ENCODE peak calls at places on chromosomes 4 and X, in eight cellular contexts. One of them, this sample, is unnamed.

GRCh38 chr4:148415500-148415899 is 26.7 kb downstream of the NR3C2 start:
- DNase-seq in left ventricle myocardium superior: no peak
- DNase-seq in hippocampal formation: peak; percentile 51
- DNase-seq in CD8-positive, alpha-beta memory T cell: no peak
- DNase-seq in OCI-LY7: peak; percentile 12
- DNase-seq in stimulated activated CD8-positive, alpha-beta memory T cell treated with anti-CD3 and anti-CD28 coated beads, Interleukin-2, amount 100 ng/mL, for 48 hours: no peak
- DNase-seq in GM13976: no peak
- DNase-seq in AG08395: no peak
- DNase-seq in this sample: no peak

GRCh38 chr4:168515222-168516011 is 18.6 kb downstream of the PALLD start:
- DNase-seq in GM13976: no peak
- DNase-seq in hippocampal formation: no peak
- DNase-seq in stimulated activated CD8-positive, alpha-beta memory T cell treated with anti-CD3 and anti-CD28 coated beads, Interleukin-2, amount 100 ng/mL, for 48 hours: no peak
- DNase-seq in left ventricle myocardium superior: peak; percentile 54
- DNase-seq in CD8-positive, alpha-beta memory T cell: no peak
- DNase-seq in AG08395: peak; percentile 6
- DNase-seq in OCI-LY7: no peak
- DNase-seq in this sample: no peak

GRCh38 chr4:179196511-179196910 is 1754.3 kb upstream of the AGA start:
- DNase-seq in CD8-positive, alpha-beta memory T cell: no peak
- DNase-seq in GM13976: no peak
- DNase-seq in OCI-LY7: no peak
- DNase-seq in AG08395: no peak
- DNase-seq in stimulated activated CD8-positive, alpha-beta memory T cell treated with anti-CD3 and anti-CD28 coated beads, Interleukin-2, amount 100 ng/mL, for 48 hours: no peak
- DNase-seq in left ventricle myocardium superior: no peak
- DNase-seq in hippocampal formation: no peak
- DNase-seq in this sample: no peak

GRCh38 chrX:128759745-128760144 is 707.5 kb upstream of the ACTRT1 start:
- DNase-seq in stimulated activated CD8-positive, alpha-beta memory T cell treated with anti-CD3 and anti-CD28 coated beads, Interleukin-2, amount 100 ng/mL, for 48 hours: no peak
- DNase-seq in left ventricle myocardium superior: no peak
- DNase-seq in AG08395: no peak
- DNase-seq in OCI-LY7: no peak
- DNase-seq in hippocampal formation: no peak
- DNase-seq in CD8-positive, alpha-beta memory T cell: no peak
- DNase-seq in GM13976: no peak
- DNase-seq in this sample: no peak

GRCh38 chrX:53280703-53281320 is 572 bp downstream of the IQSEC2 start:
- DNase-seq in CD8-positive, alpha-beta memory T cell: no peak
- DNase-seq in AG08395: peak; percentile 31
- DNase-seq in hippocampal formation: no peak
- DNase-seq in GM13976: no peak
- DNase-seq in OCI-LY7: no peak
- DNase-seq in left ventricle myocardium superior: peak; percentile 85
- DNase-seq in stimulated activated CD8-positive, alpha-beta memory T cell treated with anti-CD3 and anti-CD28 coated beads, Interleukin-2, amount 100 ng/mL, for 48 hours: no peak
- DNase-seq in this sample: no peak

GRCh38 chrX:115330498-115331138 is 41.1 kb downstream of the LUZP4 start:
- DNase-seq in hippocampal formation: peak; percentile 73
- DNase-seq in GM13976: peak; percentile 60
- DNase-seq in left ventricle myocardium superior: peak; percentile 19
- DNase-seq in CD8-positive, alpha-beta memory T cell: no peak
- DNase-seq in OCI-LY7: peak; percentile 11
- DNase-seq in AG08395: peak; percentile 82
- DNase-seq in stimulated activated CD8-positive, alpha-beta memory T cell treated with anti-CD3 and anti-CD28 coated beads, Interleukin-2, amount 100 ng/mL, for 48 hours: no peak
- DNase-seq in this sample: peak; percentile 4

GRCh38 chrX:98523026-98523425 is 1639.3 kb downstream of the RPA4 start:
- DNase-seq in hippocampal formation: no peak
- DNase-seq in GM13976: no peak
- DNase-seq in stimulated activated CD8-positive, alpha-beta memory T cell treated with anti-CD3 and anti-CD28 coated beads, Interleukin-2, amount 100 ng/mL, for 48 hours: no peak
- DNase-seq in left ventricle myocardium superior: no peak
- DNase-seq in AG08395: no peak
- DNase-seq in OCI-LY7: no peak
- DNase-seq in CD8-positive, alpha-beta memory T cell: no peak
- DNase-seq in this sample: no peak

GRCh38 chr4:169142906-169143305 is 127.8 kb downstream of the SH3RF1 start:
- DNase-seq in CD8-positive, alpha-beta memory T cell: no peak
- DNase-seq in AG08395: no peak
- DNase-seq in left ventricle myocardium superior: no peak
- DNase-seq in GM13976: no peak
- DNase-seq in hippocampal formation: no peak
- DNase-seq in stimulated activated CD8-positive, alpha-beta memory T cell treated with anti-CD3 and anti-CD28 coated beads, Interleukin-2, amount 100 ng/mL, for 48 hours: no peak
- DNase-seq in OCI-LY7: no peak
- DNase-seq in this sample: no peak

GRCh38 chrX:78708830-78709229 is 38.7 kb upstream of the LPAR4 start:
- DNase-seq in CD8-positive, alpha-beta memory T cell: no peak
- DNase-seq in stimulated activated CD8-positive, alpha-beta memory T cell treated with anti-CD3 and anti-CD28 coated beads, Interleukin-2, amount 100 ng/mL, for 48 hours: no peak
- DNase-seq in left ventricle myocardium superior: no peak
- DNase-seq in OCI-LY7: no peak
- DNase-seq in GM13976: no peak
- DNase-seq in AG08395: no peak
- DNase-seq in hippocampal formation: no peak
- DNase-seq in this sample: no peak

GRCh38 chrX:70554523-70554922 is 109.9 kb downstream of the DLG3 start:
- DNase-seq in OCI-LY7: no peak
- DNase-seq in hippocampal formation: peak; percentile 1
- DNase-seq in stimulated activated CD8-positive, alpha-beta memory T cell treated with anti-CD3 and anti-CD28 coated beads, Interleukin-2, amount 100 ng/mL, for 48 hours: no peak
- DNase-seq in left ventricle myocardium superior: no peak
- DNase-seq in AG08395: no peak
- DNase-seq in CD8-positive, alpha-beta memory T cell: no peak
- DNase-seq in GM13976: no peak
- DNase-seq in this sample: no peak

GRCh38 chrX:105190252-105190853 is 30.1 kb downstream of the TEX13A start:
- DNase-seq in AG08395: peak; percentile 9
- DNase-seq in OCI-LY7: peak; percentile 9
- DNase-seq in CD8-positive, alpha-beta memory T cell: no peak
- DNase-seq in left ventricle myocardium superior: no peak
- DNase-seq in hippocampal formation: peak; percentile 10
- DNase-seq in GM13976: peak; percentile 17
- DNase-seq in stimulated activated CD8-positive, alpha-beta memory T cell treated with anti-CD3 and anti-CD28 coated beads, Interleukin-2, amount 100 ng/mL, for 48 hours: no peak
- DNase-seq in this sample: no peak

GRCh38 chrX:11791090-11791489 is 33.1 kb downstream of the MSL3 start:
- DNase-seq in GM13976: no peak
- DNase-seq in stimulated activated CD8-positive, alpha-beta memory T cell treated with anti-CD3 and anti-CD28 coated beads, Interleukin-2, amount 100 ng/mL, for 48 hours: no peak
- DNase-seq in AG08395: no peak
- DNase-seq in OCI-LY7: no peak
- DNase-seq in hippocampal formation: no peak
- DNase-seq in CD8-positive, alpha-beta memory T cell: no peak
- DNase-seq in left ventricle myocardium superior: no peak
- DNase-seq in this sample: no peak

GRCh38 chr4:139907001-139907809 is 241.6 kb downstream of the MGST2 start:
- DNase-seq in CD8-positive, alpha-beta memory T cell: no peak
- DNase-seq in OCI-LY7: no peak
- DNase-seq in left ventricle myocardium superior: no peak
- DNase-seq in hippocampal formation: no peak
- DNase-seq in AG08395: no peak
- DNase-seq in GM13976: no peak
- DNase-seq in stimulated activated CD8-positive, alpha-beta memory T cell treated with anti-CD3 and anti-CD28 coated beads, Interleukin-2, amount 100 ng/mL, for 48 hours: no peak
- DNase-seq in this sample: no peak

GRCh38 chr4:81207793-81208192 is 7.2 kb downstream of the PRKG2 start:
- DNase-seq in GM13976: no peak
- DNase-seq in CD8-positive, alpha-beta memory T cell: no peak
- DNase-seq in OCI-LY7: no peak
- DNase-seq in left ventricle myocardium superior: no peak
- DNase-seq in AG08395: peak; percentile 85
- DNase-seq in stimulated activated CD8-positive, alpha-beta memory T cell treated with anti-CD3 and anti-CD28 coated beads, Interleukin-2, amount 100 ng/mL, for 48 hours: no peak
- DNase-seq in hippocampal formation: no peak
- DNase-seq in this sample: no peak

GRCh38 chrX:21374163-21374993 is at the start of gene CNKSR2:
- DNase-seq in CD8-positive, alpha-beta memory T cell: no peak
- DNase-seq in hippocampal formation: no peak
- DNase-seq in GM13976: peak; percentile 56
- DNase-seq in OCI-LY7: no peak
- DNase-seq in stimulated activated CD8-positive, alpha-beta memory T cell treated with anti-CD3 and anti-CD28 coated beads, Interleukin-2, amount 100 ng/mL, for 48 hours: peak; percentile 55
- DNase-seq in AG08395: no peak
- DNase-seq in left ventricle myocardium superior: peak; percentile 49
- DNase-seq in this sample: no peak

GRCh38 chr4:40323866-40324265 is 11.3 kb upstream of the CHRNA9 start:
- DNase-seq in OCI-LY7: no peak
- DNase-seq in stimulated activated CD8-positive, alpha-beta memory T cell treated with anti-CD3 and anti-CD28 coated beads, Interleukin-2, amount 100 ng/mL, for 48 hours: no peak
- DNase-seq in hippocampal formation: no peak
- DNase-seq in GM13976: peak; percentile 29
- DNase-seq in left ventricle myocardium superior: no peak
- DNase-seq in CD8-positive, alpha-beta memory T cell: no peak
- DNase-seq in AG08395: no peak
- DNase-seq in this sample: no peak

GRCh38 chr4:2371765-2372487 is 46.5 kb downstream of the ZFYVE28 start:
- DNase-seq in hippocampal formation: no peak
- DNase-seq in OCI-LY7: no peak
- DNase-seq in stimulated activated CD8-positive, alpha-beta memory T cell treated with anti-CD3 and anti-CD28 coated beads, Interleukin-2, amount 100 ng/mL, for 48 hours: no peak
- DNase-seq in left ventricle myocardium superior: no peak
- DNase-seq in AG08395: no peak
- DNase-seq in GM13976: no peak
- DNase-seq in CD8-positive, alpha-beta memory T cell: no peak
- DNase-seq in this sample: no peak

GRCh38 chrX:54495814-54496516 is at the start of gene FGD1:
- DNase-seq in AG08395: peak; percentile 84
- DNase-seq in CD8-positive, alpha-beta memory T cell: peak; percentile 6
- DNase-seq in stimulated activated CD8-positive, alpha-beta memory T cell treated with anti-CD3 and anti-CD28 coated beads, Interleukin-2, amount 100 ng/mL, for 48 hours: peak; percentile 15
- DNase-seq in GM13976: peak; percentile 65
- DNase-seq in left ventricle myocardium superior: peak; percentile 86
- DNase-seq in hippocampal formation: peak; percentile 10
- DNase-seq in OCI-LY7: peak; percentile 25
- DNase-seq in this sample: no peak

GRCh38 chr4:172650758-172651495 is 517.7 kb upstream of the GALNT7 start:
- DNase-seq in hippocampal formation: no peak
- DNase-seq in OCI-LY7: no peak
- DNase-seq in left ventricle myocardium superior: no peak
- DNase-seq in AG08395: no peak
- DNase-seq in stimulated activated CD8-positive, alpha-beta memory T cell treated with anti-CD3 and anti-CD28 coated beads, Interleukin-2, amount 100 ng/mL, for 48 hours: no peak
- DNase-seq in GM13976: no peak
- DNase-seq in CD8-positive, alpha-beta memory T cell: no peak
- DNase-seq in this sample: no peak

GRCh38 chrX:135060697-135061096 is 8.8 kb upstream of the RTL8A start:
- DNase-seq in hippocampal formation: no peak
- DNase-seq in stimulated activated CD8-positive, alpha-beta memory T cell treated with anti-CD3 and anti-CD28 coated beads, Interleukin-2, amount 100 ng/mL, for 48 hours: no peak
- DNase-seq in GM13976: no peak
- DNase-seq in OCI-LY7: no peak
- DNase-seq in left ventricle myocardium superior: no peak
- DNase-seq in CD8-positive, alpha-beta memory T cell: no peak
- DNase-seq in AG08395: no peak
- DNase-seq in this sample: no peak

GRCh38 chr4:51843309-51844156 is 580 bp downstream of the DCUN1D4 start:
- DNase-seq in GM13976: peak; percentile 79
- DNase-seq in left ventricle myocardium superior: peak; percentile 78
- DNase-seq in CD8-positive, alpha-beta memory T cell: peak; percentile 50
- DNase-seq in AG08395: peak; percentile 48
- DNase-seq in hippocampal formation: peak; percentile 46
- DNase-seq in stimulated activated CD8-positive, alpha-beta memory T cell treated with anti-CD3 and anti-CD28 coated beads, Interleukin-2, amount 100 ng/mL, for 48 hours: no peak
- DNase-seq in OCI-LY7: no peak
- DNase-seq in this sample: peak; percentile 38

GRCh38 chr4:98482847-98483806 is 175.3 kb downstream of the TSPAN5 start:
- DNase-seq in OCI-LY7: no peak
- DNase-seq in GM13976: peak; percentile 66
- DNase-seq in left ventricle myocardium superior: no peak
- DNase-seq in CD8-positive, alpha-beta memory T cell: no peak
- DNase-seq in AG08395: no peak
- DNase-seq in stimulated activated CD8-positive, alpha-beta memory T cell treated with anti-CD3 and anti-CD28 coated beads, Interleukin-2, amount 100 ng/mL, for 48 hours: peak; percentile 13
- DNase-seq in hippocampal formation: no peak
- DNase-seq in this sample: no peak

GRCh38 chr4:153467154-153467896 is 1.2 kb downstream of the TMEM131L start:
- DNase-seq in left ventricle myocardium superior: peak; percentile 70
- DNase-seq in OCI-LY7: peak; percentile 98
- DNase-seq in AG08395: no peak
- DNase-seq in GM13976: peak; percentile 90
- DNase-seq in CD8-positive, alpha-beta memory T cell: peak; percentile 23
- DNase-seq in hippocampal formation: no peak
- DNase-seq in stimulated activated CD8-positive, alpha-beta memory T cell treated with anti-CD3 and anti-CD28 coated beads, Interleukin-2, amount 100 ng/mL, for 48 hours: peak; percentile 31
- DNase-seq in this sample: no peak

GRCh38 chr4:114384629-114385028 is 214.0 kb upstream of the UGT8 start:
- DNase-seq in hippocampal formation: peak; percentile 55
- DNase-seq in left ventricle myocardium superior: no peak
- DNase-seq in stimulated activated CD8-positive, alpha-beta memory T cell treated with anti-CD3 and anti-CD28 coated beads, Interleukin-2, amount 100 ng/mL, for 48 hours: no peak
- DNase-seq in AG08395: peak; percentile 34
- DNase-seq in GM13976: no peak
- DNase-seq in OCI-LY7: peak; percentile 36
- DNase-seq in CD8-positive, alpha-beta memory T cell: no peak
- DNase-seq in this sample: no peak

GRCh38 chr4:135508006-135508714 is 1306.6 kb upstream of the PABPC4L start:
- DNase-seq in stimulated activated CD8-positive, alpha-beta memory T cell treated with anti-CD3 and anti-CD28 coated beads, Interleukin-2, amount 100 ng/mL, for 48 hours: no peak
- DNase-seq in hippocampal formation: no peak
- DNase-seq in CD8-positive, alpha-beta memory T cell: no peak
- DNase-seq in left ventricle myocardium superior: no peak
- DNase-seq in OCI-LY7: no peak
- DNase-seq in GM13976: no peak
- DNase-seq in AG08395: no peak
- DNase-seq in this sample: no peak

GRCh38 chrX:139640259-139640658 is 67.7 kb downstream of the MCF2 start:
- DNase-seq in left ventricle myocardium superior: no peak
- DNase-seq in hippocampal formation: no peak
- DNase-seq in AG08395: no peak
- DNase-seq in CD8-positive, alpha-beta memory T cell: no peak
- DNase-seq in GM13976: no peak
- DNase-seq in OCI-LY7: no peak
- DNase-seq in stimulated activated CD8-positive, alpha-beta memory T cell treated with anti-CD3 and anti-CD28 coated beads, Interleukin-2, amount 100 ng/mL, for 48 hours: no peak
- DNase-seq in this sample: no peak

GRCh38 chr4:20544645-20545044 is 155.6 kb upstream of the PACRGL start:
- DNase-seq in hippocampal formation: peak; percentile 77
- DNase-seq in CD8-positive, alpha-beta memory T cell: no peak
- DNase-seq in stimulated activated CD8-positive, alpha-beta memory T cell treated with anti-CD3 and anti-CD28 coated beads, Interleukin-2, amount 100 ng/mL, for 48 hours: no peak
- DNase-seq in left ventricle myocardium superior: no peak
- DNase-seq in GM13976: no peak
- DNase-seq in AG08395: peak; percentile 46
- DNase-seq in OCI-LY7: peak; percentile 17
- DNase-seq in this sample: no peak

GRCh38 chr4:99135541-99136173 is 8.4 kb downstream of the ADH4 start:
- DNase-seq in AG08395: peak; percentile 4
- DNase-seq in OCI-LY7: no peak
- DNase-seq in hippocampal formation: no peak
- DNase-seq in left ventricle myocardium superior: no peak
- DNase-seq in GM13976: no peak
- DNase-seq in CD8-positive, alpha-beta memory T cell: no peak
- DNase-seq in stimulated activated CD8-positive, alpha-beta memory T cell treated with anti-CD3 and anti-CD28 coated beads, Interleukin-2, amount 100 ng/mL, for 48 hours: no peak
- DNase-seq in this sample: no peak

GRCh38 chr4:18568600-18568999 is 547.0 kb upstream of the LCORL start:
- DNase-seq in GM13976: no peak
- DNase-seq in AG08395: no peak
- DNase-seq in CD8-positive, alpha-beta memory T cell: no peak
- DNase-seq in stimulated activated CD8-positive, alpha-beta memory T cell treated with anti-CD3 and anti-CD28 coated beads, Interleukin-2, amount 100 ng/mL, for 48 hours: no peak
- DNase-seq in OCI-LY7: no peak
- DNase-seq in hippocampal formation: peak; percentile 10
- DNase-seq in left ventricle myocardium superior: no peak
- DNase-seq in this sample: no peak

GRCh38 chrX:93875621-93876282 is 201.7 kb downstream of the FAM133A start:
- DNase-seq in stimulated activated CD8-positive, alpha-beta memory T cell treated with anti-CD3 and anti-CD28 coated beads, Interleukin-2, amount 100 ng/mL, for 48 hours: no peak
- DNase-seq in AG08395: no peak
- DNase-seq in left ventricle myocardium superior: no peak
- DNase-seq in GM13976: no peak
- DNase-seq in hippocampal formation: no peak
- DNase-seq in CD8-positive, alpha-beta memory T cell: no peak
- DNase-seq in OCI-LY7: no peak
- DNase-seq in this sample: no peak

GRCh38 chrX:48083212-48083611 is 11.8 kb upstream of the ZNF630 start:
- DNase-seq in stimulated activated CD8-positive, alpha-beta memory T cell treated with anti-CD3 and anti-CD28 coated beads, Interleukin-2, amount 100 ng/mL, for 48 hours: no peak
- DNase-seq in CD8-positive, alpha-beta memory T cell: peak; percentile 3
- DNase-seq in GM13976: peak; percentile 50
- DNase-seq in OCI-LY7: peak; percentile 56
- DNase-seq in left ventricle myocardium superior: no peak
- DNase-seq in hippocampal formation: no peak
- DNase-seq in AG08395: peak; percentile 84
- DNase-seq in this sample: peak; percentile 8

GRCh38 chr4:8241895-8242696 is 27.5 kb upstream of the HTRA3 start:
- DNase-seq in stimulated activated CD8-positive, alpha-beta memory T cell treated with anti-CD3 and anti-CD28 coated beads, Interleukin-2, amount 100 ng/mL, for 48 hours: peak; percentile 80
- DNase-seq in hippocampal formation: peak; percentile 30
- DNase-seq in CD8-positive, alpha-beta memory T cell: peak; percentile 76
- DNase-seq in AG08395: peak; percentile 96
- DNase-seq in GM13976: peak; percentile 95
- DNase-seq in OCI-LY7: peak; percentile 77
- DNase-seq in left ventricle myocardium superior: peak; percentile 92
- DNase-seq in this sample: peak; percentile 79

This sample was measured in CMK.